ENCODE peak calls at places on chromosomes 4 and X, in five cellular contexts. K is H1, X is lower leg skin, T is HepG2, L is NB4. M is an unnamed sample.
A peak's percentile ranks its signal among the peaks of the same experiment; 100 is the strongest.

GRCh38 chrX:110037181-110037580 is 34.3 kb downstream of the TMEM164 start:
- DNase-seq in L (no peak), X (no peak), K (no peak), T (no peak), M (peak; percentile 7)

GRCh38 chr4:182147391-182147790 is 95.8 kb upstream of the TENM3 start:
- DNase-seq in X (no peak), T (no peak), L (no peak), K (no peak), M (no peak)

GRCh38 chr4:845836-846251 is 19.9 kb upstream of the CPLX1 start:
- DNase-seq in X (no peak), L (no peak), K (no peak), T (no peak), M (no peak)

GRCh38 chr4:118173956-118174355 is 139.7 kb downstream of the NDST3 start:
- DNase-seq in T (no peak), X (no peak), L (peak; percentile 81), K (no peak), M (peak; percentile 4)

GRCh38 chr4:5808081-5808741 is 84.7 kb downstream of the CRMP1 start:
- DNase-seq in T (no peak), L (no peak), X (no peak), K (no peak), M (no peak)

GRCh38 chrX:129618997-129619396 is 35.8 kb downstream of the APLN start:
- DNase-seq in X (no peak), L (no peak), T (no peak), K (no peak), M (no peak)

GRCh38 chrX:25009407-25009806 is 6.4 kb downstream of the ARX start:
- DNase-seq in X (no peak), L (no peak), K (no peak), T (no peak), M (no peak)

GRCh38 chr4:78864405-78865024 is 74.7 kb downstream of the PAQR3 start:
- DNase-seq in T (peak; percentile 74), L (peak; percentile 79), K (no peak), X (peak; percentile 27), M (no peak)

GRCh38 chr4:71188197-71188625 is 150.6 kb upstream of the SLC4A4 start:
- DNase-seq in T (no peak), K (no peak), L (no peak), X (no peak), M (no peak)

GRCh38 chr4:7144374-7145290 is 47.7 kb upstream of the SORCS2 start:
- DNase-seq in L (peak; percentile 35), K (no peak), X (no peak), T (no peak), M (no peak)

GRCh38 chr4:136831553-136831952 is 700.7 kb downstream of the PCDH18 start:
- DNase-seq in L (peak; percentile 11), T (no peak), K (no peak), X (no peak), M (no peak)

GRCh38 chr4:113618205-113618604 is 143.3 kb downstream of the CAMK2D start:
- DNase-seq in X (no peak), K (no peak), L (no peak), T (no peak), M (no peak)

GRCh38 chrX:155048997-155049619 is 21.8 kb downstream of the CMC4 start:
- DNase-seq in T (peak; percentile 35), K (peak; percentile 68), X (no peak), L (peak; percentile 79), M (no peak)

GRCh38 chr4:65007841-65008439 is 598.7 kb upstream of the TECRL start:
- DNase-seq in X (no peak), K (no peak), T (peak; percentile 47), L (peak; percentile 56), M (peak; percentile 3)

GRCh38 chrX:13688384-13688771 is 550 bp upstream of the RAB9A start:
- DNase-seq in L (peak; percentile 28), X (no peak), T (no peak), K (no peak), M (no peak)

GRCh38 chrX:13690836-13691235 is 1.9 kb downstream of the RAB9A start:
- DNase-seq in K (no peak), X (no peak), L (no peak), T (no peak), M (no peak)

GRCh38 chrX:13689519-13690211 is 737 bp downstream of the RAB9A start:
- DNase-seq in K (no peak), X (no peak), L (peak; percentile 60), T (no peak), M (no peak)

GRCh38 chrX:13687203-13687602 is 1.7 kb upstream of the RAB9A start:
- DNase-seq in L (no peak), T (no peak), X (no peak), K (no peak), M (no peak)

DNA sequence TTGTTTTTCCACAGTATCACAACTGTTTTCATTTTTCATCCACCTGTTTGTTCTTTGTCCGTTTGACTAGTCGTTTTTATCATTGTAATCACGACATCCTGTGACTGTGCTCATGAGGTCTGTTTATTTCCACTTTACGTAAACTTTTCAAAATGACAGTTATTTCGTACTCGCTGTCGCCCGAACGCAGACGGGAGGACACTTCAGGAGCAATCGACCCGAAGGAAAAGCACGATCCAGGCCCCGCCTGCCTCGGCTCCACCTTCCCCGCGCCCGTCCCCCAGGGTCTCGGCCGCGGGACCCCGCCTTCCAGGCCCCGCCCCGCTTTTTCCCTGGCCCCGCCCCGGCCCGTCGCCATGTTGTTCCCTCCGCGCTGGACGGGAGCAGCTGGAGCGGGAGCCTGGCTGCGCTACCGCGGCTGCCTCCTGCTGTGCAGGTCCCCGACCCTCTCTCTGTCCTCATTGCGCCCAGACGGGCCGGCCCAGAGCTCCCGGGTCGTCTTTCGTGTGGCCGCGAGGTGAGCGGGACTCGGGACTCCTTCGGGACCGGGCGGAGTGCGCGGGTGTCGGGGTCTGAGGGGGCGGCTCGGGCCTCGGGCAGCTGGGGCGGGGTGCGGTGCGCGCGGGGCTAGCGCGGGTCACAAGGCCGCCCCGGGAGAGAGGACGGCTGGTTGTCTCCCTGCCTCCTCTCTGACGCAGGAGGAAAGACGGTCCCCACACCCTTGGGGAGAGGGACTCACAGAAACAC is at the start of gene RAB9A:
- DNase-seq in K (peak; percentile 90), L (peak; percentile 86), X (peak; percentile 79), T (peak; percentile 33), M (peak; percentile 20)
- TF ChIP-seq POLR2A in K (peak; percentile 41), L (peak; percentile 82), X (no peak), T (peak; percentile 91), M (peak; percentile 92)

GRCh38 chrX:107748490-107748889 is 27.1 kb downstream of the TSC22D3 start:
- DNase-seq in T (no peak), L (no peak), K (no peak), X (no peak), M (no peak)

GRCh38 chrX:107750263-107750662 is 25.3 kb downstream of the TSC22D3 start:
- DNase-seq in K (no peak), T (no peak), X (no peak), L (no peak), M (no peak)

GRCh38 chrX:107744868-107745267 is 30.7 kb downstream of the TSC22D3 start:
- DNase-seq in X (no peak), L (no peak), K (no peak), T (no peak), M (no peak)

GRCh38 chrX:107751127-107751526 is 24.5 kb downstream of the TSC22D3 start:
- DNase-seq in T (no peak), X (no peak), L (no peak), K (no peak), M (no peak)

GRCh38 chrX:107747596-107748161 is 27.9 kb downstream of the TSC22D3 start:
- DNase-seq in K (no peak), L (no peak), X (no peak), T (no peak), M (peak; percentile 38)
- TF ChIP-seq POLR2A in K (no peak), L (no peak), X (no peak), T (no peak), M (no peak)

GRCh38 chr4:76305971-76306881 is at the start of gene STBD1:
- DNase-seq in L (peak; percentile 82), X (peak; percentile 47), K (peak; percentile 90), T (peak; percentile 68), M (peak; percentile 45)
- TF ChIP-seq POLR2A in L (peak; percentile 37), X (no peak), K (no peak), T (peak; percentile 76), M (peak; percentile 58)

DNA sequence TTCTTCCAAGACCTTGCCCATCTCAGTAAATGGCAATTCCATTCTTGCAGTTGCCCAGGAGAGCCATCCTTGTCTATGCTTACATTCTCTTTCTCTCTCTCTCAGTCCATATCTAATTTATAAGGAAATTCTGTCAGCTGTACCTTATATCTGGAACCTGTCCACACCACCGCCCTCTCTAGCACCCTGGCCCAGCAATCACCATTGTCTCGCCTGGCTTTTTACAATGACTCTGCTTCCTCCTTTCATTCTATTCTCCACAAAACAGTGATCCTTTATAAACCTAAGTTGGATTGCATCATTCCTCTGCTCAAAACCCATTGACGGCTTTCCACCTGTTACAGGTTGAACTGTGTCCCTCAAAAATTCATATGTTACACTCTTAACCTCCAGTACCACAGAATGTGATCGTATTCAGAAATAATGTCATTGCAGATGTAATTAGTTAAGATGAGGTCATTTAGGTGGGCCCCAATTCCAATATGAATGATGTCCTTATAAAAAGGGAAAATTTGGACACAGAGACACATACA is 31.3 kb downstream of the APBB2 start:
- DNase-seq in T (no peak), K (no peak), L (no peak), X (no peak), M (no peak)
- TF ChIP-seq POLR2A in T (no peak), K (no peak), L (no peak), X (no peak), M (no peak)

DNA sequence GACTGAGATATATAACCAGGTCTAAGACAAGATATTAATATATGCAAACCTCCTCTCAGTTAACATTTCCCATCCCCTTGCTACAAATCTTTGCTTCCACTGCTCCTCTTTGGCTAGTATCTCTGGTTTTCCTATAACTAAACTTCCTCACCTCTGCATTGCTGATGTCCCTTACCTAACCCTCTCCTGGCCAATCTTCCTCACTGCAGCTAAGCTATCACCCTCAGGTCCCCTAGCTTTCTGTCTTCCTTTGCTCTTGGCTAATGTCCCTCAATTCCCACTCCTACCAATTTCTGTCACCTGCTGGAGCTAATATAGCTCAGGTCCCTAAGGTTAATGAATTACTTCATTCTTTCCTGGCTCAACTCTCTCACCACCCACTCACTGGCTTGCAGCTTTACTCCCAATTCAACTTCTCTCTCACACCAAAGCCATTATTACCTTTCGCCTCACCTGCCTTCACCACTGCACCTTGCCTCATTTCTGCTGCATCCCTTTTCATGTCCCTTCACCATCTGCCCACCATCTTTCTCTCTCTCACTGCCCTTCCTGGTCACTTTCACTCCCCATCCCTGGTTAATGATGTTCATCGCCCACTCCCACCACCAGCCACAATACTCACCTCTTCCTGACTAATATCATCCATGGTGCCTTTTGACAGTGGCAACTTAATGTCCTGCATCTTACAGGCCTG is 26.7 kb downstream of the SMC1A start:
- DNase-seq in X (no peak), T (no peak), K (no peak), L (no peak), M (no peak)
- TF ChIP-seq POLR2A in X (no peak), T (no peak), K (no peak), L (no peak), M (no peak)

GRCh38 chrX:147910607-147911006 is 1.1 kb upstream of the FMR1 start:
- DNase-seq in X (no peak), T (no peak), K (no peak), L (no peak), M (no peak)

GRCh38 chrX:147914609-147915008 is 2.9 kb downstream of the FMR1 start:
- DNase-seq in L (no peak), T (no peak), X (no peak), K (no peak), M (no peak)

GRCh38 chrX:147913570-147913969 is 1.9 kb downstream of the FMR1 start:
- DNase-seq in T (no peak), K (no peak), L (no peak), X (no peak), M (no peak)

GRCh38 chrX:147912093-147912801 is 528 bp downstream of the FMR1 start:
- DNase-seq in L (peak; percentile 60), K (peak; percentile 50), T (no peak), X (peak; percentile 19), M (peak; percentile 35)

GRCh38 chrX:147911192-147912022 is at the start of gene FMR1:
- DNase-seq in L (peak; percentile 92), K (peak; percentile 85), T (peak; percentile 84), X (peak; percentile 91), M (peak; percentile 90)
- TF ChIP-seq POLR2A in L (peak; percentile 29), K (peak; percentile 64), T (peak; percentile 47), X (no peak), M (peak; percentile 61)

M was measured in H54.